ENCODE peak calls at places on chromosomes 16 and 17, in nine cellular contexts. B, F, A, L, X, G, C, W and J are unnamed samples.

GRCh38 chr17:45298546-45299285 is 18.1 kb downstream of the MAP3K14 start:
- DNase-seq in B (no peak), F (no peak), A (no peak), L (no peak), X (no peak), G (no peak), C (no peak), W (no peak), J (no peak)

GRCh38 chr16:53643474-53643873 is 60.2 kb downstream of the RPGRIP1L start:
- DNase-seq in B (no peak), F (no peak), A (no peak), L (no peak), X (no peak), G (no peak), C (no peak), W (no peak), J (no peak)

GRCh38 chr17:15920758-15921239 is 24.1 kb upstream of the ADORA2B start:
- DNase-seq in B (no peak), F (no peak), A (no peak), L (no peak), X (no peak), G (peak; percentile 76), C (peak; percentile 85), W (peak; percentile 92), J (no peak)

GRCh38 chr16:11796227-11797165 is 562 bp downstream of the ZC3H7A start:
- DNase-seq in B (no peak), F (no peak), A (peak; percentile 79), L (peak; percentile 64), X (peak; percentile 72), G (no peak), C (no peak), W (no peak), J (no peak)

GRCh38 chr17:10549108-10549842 is at the start of gene MYH2:
- DNase-seq in B (no peak), F (no peak), A (no peak), L (no peak), X (no peak), G (no peak), C (no peak), W (no peak), J (no peak)

GRCh38 chr16:73890524-73891500 is 405.8 kb upstream of the PSMD7 start:
- DNase-seq in B (no peak), F (no peak), A (no peak), L (no peak), X (no peak), G (no peak), C (no peak), W (no peak), J (no peak)

GRCh38 chr17:28475151-28475900 is 1.9 kb downstream of the SLC13A2 start:
- DNase-seq in B (no peak), F (no peak), A (no peak), L (no peak), X (no peak), G (no peak), C (no peak), W (no peak), J (no peak)

GRCh38 chr17:55354010-55354409 is 67.6 kb downstream of the MMD start:
- DNase-seq in B (no peak), F (no peak), A (no peak), L (no peak), X (no peak), G (no peak), C (no peak), W (no peak), J (no peak)

GRCh38 chr17:15285466-15285865 is 20.3 kb upstream of the PMP22 start:
- DNase-seq in B (no peak), F (no peak), A (no peak), L (no peak), X (no peak), G (no peak), C (no peak), W (no peak), J (no peak)

GRCh38 chr16:9012848-9013507 is 49.3 kb upstream of the USP7 start:
- DNase-seq in B (no peak), F (no peak), A (no peak), L (no peak), X (no peak), G (no peak), C (no peak), W (no peak), J (no peak)

GRCh38 chr16:24037335-24037734 is 201.6 kb downstream of the PRKCB start:
- DNase-seq in B (no peak), F (no peak), A (no peak), L (no peak), X (no peak), G (no peak), C (no peak), W (no peak), J (no peak)

GRCh38 chr17:35119370-35120185 is at the start of gene RAD51D:
- DNase-seq in B (no peak), F (no peak), A (peak; percentile 67), L (peak; percentile 69), X (peak; percentile 77), G (no peak), C (no peak), W (no peak), J (no peak)

GRCh38 chr17:69518951-69519350 is 104.5 kb downstream of the MAP2K6 start:
- DNase-seq in B (no peak), F (no peak), A (no peak), L (no peak), X (no peak), G (no peak), C (no peak), W (no peak), J (no peak)

GRCh38 chr16:67043420-67043819 is 14.5 kb downstream of the CBFB start:
- DNase-seq in B (no peak), F (no peak), A (no peak), L (no peak), X (no peak), G (no peak), C (no peak), W (no peak), J (no peak)

GRCh38 chr17:50128441-50129302 is 1.3 kb downstream of the SAMD14 start:
- DNase-seq in B (no peak), F (no peak), A (no peak), L (no peak), X (no peak), G (no peak), C (no peak), W (no peak), J (no peak)
- H3K4me3 ChIP-seq in B (peak overlapping the region; percentile 46), F (peak overlapping the region; percentile 73), A (peak overlapping the region; percentile 16), L (peak overlapping the region; percentile 44), X (peak overlapping the region; percentile 66), G (peak overlapping the region; percentile 45), C (peak overlapping the region; percentile 59), W (peak overlapping the region; percentile 54), J (no peak overlapping the region)

GRCh38 chr17:48582750-48583069 is 4.6 kb upstream of the HOXB4 start:
- DNase-seq in B (no peak), F (no peak), A (no peak), L (no peak), X (no peak), G (no peak), C (no peak), W (no peak), J (no peak)
- H3K4me3 ChIP-seq in B (no peak overlapping the region), F (peak overlapping the region; percentile 72), A (no peak overlapping the region), L (no peak overlapping the region), X (peak overlapping the region; percentile 58), G (peak overlapping the region; percentile 70), C (peak overlapping the region; percentile 45), W (no peak overlapping the region), J (peak overlapping the region; percentile 74)

DNA sequence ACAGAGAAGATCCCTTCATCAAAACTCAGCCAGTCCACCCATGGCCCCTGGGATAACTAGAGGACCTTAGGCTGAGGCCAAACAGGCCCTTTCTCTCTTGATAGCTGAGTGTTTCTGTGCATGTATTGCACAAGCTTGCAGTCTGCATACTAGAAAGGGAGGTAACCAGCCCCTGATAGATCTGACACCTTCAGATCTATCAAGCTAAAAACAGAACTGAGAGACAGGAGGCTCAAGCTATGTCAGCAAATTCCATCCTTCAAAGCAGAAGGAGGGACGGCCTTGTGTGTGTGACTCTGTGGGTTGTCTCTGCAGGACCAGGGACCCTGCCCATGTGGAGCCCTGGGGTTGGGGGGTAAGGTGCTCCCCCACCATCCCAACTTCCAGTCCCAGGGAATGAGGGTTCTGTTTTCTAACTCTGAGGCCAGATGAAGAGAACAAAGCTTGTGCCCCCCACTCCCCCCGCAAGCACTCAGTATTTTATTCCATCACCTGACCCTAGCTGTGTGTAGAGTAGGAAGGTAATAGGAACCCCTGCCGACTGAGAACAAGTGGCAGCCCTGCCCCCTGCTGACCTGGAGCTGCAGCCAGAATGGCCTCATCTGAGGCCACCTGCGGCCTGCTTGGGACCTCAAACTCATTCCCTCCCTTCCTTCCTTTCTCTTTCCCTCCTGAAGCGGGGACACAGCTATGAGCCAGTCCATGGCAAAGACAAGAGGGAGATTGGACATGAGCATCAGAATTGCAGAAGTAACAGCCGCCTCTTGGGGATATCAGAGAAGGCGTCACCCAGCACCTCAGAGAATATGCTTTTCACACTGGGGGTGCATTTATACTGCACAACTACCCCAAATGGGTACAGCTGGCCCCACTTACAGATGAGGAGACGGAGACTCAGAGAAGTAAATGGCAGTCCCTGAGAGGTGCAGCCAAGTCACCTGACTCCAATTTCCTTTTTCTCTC is 63.7 kb downstream of the SMPD3 start:
- DNase-seq in B (no peak), F (no peak), A (no peak), L (no peak), X (no peak), G (no peak), C (no peak), W (no peak), J (no peak)
- H3K4me3 ChIP-seq in B (no peak overlapping the region), F (no peak overlapping the region), A (no peak overlapping the region), L (no peak overlapping the region), X (no peak overlapping the region), G (no peak overlapping the region), C (no peak overlapping the region), W (no peak overlapping the region), J (no peak overlapping the region)

DNA sequence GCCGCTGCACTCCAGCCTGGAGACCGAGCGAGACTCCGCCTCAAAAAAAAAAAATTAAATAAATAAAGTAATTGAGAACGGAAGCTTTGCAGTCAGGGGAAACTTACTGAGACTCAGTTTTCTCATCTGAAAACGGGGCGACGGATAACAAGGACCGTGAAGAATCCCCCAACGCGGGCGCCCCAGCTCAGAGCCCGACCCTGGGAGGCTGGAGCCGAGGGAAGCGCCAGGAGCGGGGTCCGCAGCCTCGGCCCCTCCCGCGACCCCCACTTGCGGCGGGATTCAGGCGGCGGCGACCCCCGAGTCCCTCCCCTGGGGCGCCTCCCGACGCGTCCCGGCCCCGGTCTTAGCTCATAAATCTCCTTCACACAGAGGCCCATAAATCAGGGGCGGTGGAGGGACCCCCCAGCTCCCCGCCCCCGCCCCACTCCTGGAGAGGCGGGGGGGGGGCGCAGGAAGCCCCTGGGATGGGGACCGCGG is 10.3 kb upstream of the BHLHA9 start:
- DNase-seq in B (no peak), F (no peak), A (no peak), L (no peak), X (no peak), G (no peak), C (no peak), W (no peak), J (no peak)
- H3K4me3 ChIP-seq in B (peak overlapping the region; percentile 40), F (peak overlapping the region; percentile 76), A (peak overlapping the region; percentile 30), L (peak overlapping the region; percentile 55), X (peak overlapping the region; percentile 69), G (peak overlapping the region; percentile 55), C (peak overlapping the region; percentile 60), W (peak overlapping the region; percentile 56), J (peak overlapping the region; percentile 58)